ENCODE peak calls at places on chromosomes 7 and 10, in four cellular contexts. M, C, L and X are unnamed samples.

GRCh38 chr7:66781408-66782090 is 41.0 kb downstream of the RABGEF1 start:
- DNase-seq in L (no peak), C (no peak), M (no peak), X (no peak)

GRCh38 chr7:68984331-68984730 is 613.9 kb upstream of the AUTS2 start:
- DNase-seq in L (no peak), C (no peak), M (no peak), X (no peak)

GRCh38 chr7:136293272-136293671 is 316.1 kb upstream of the MTPN start:
- DNase-seq in C (no peak), M (no peak), L (no peak), X (no peak)

GRCh38 chr10:5645944-5646617 is 20.3 kb downstream of the ASB13 start:
- DNase-seq in M (no peak), L (no peak), C (no peak), X (no peak)

GRCh38 chr10:100999742-101000601 is at the start of gene LZTS2:
- DNase-seq in C (peak; percentile 46), L (no peak), M (no peak), X (no peak)

GRCh38 chr10:635088-635861 is 54.2 kb downstream of the DIP2C start:
- DNase-seq in C (no peak), L (no peak), M (no peak), X (peak; percentile 40)

GRCh38 chr10:103890688-103891087 is 27.3 kb downstream of the STN1 start:
- DNase-seq in C (no peak), L (no peak), M (no peak), X (no peak)

GRCh38 chr7:101913876-101914275 is 96.5 kb downstream of the CUX1 start:
- DNase-seq in M (no peak), C (no peak), L (no peak), X (no peak)

GRCh38 chr7:151334628-151335027 is 7.0 kb upstream of the NUB1 start:
- DNase-seq in C (no peak), M (no peak), L (no peak), X (no peak)

GRCh38 chr10:12333382-12334185 is 15.8 kb upstream of the CAMK1D start:
- DNase-seq in C (no peak), L (no peak), M (peak; percentile 87), X (peak; percentile 58)

GRCh38 chr10:100509241-100509640 is 10.4 kb downstream of the SEC31B start:
- DNase-seq in L (no peak), C (no peak), M (no peak), X (no peak)

GRCh38 chr7:158999496-158999895 is 143.1 kb downstream of the DYNC2I1 start:
- DNase-seq in M (no peak), L (no peak), C (no peak), X (no peak)

GRCh38 chr10:61897671-61898434 is 3.6 kb upstream of the ARID5B start:
- DNase-seq in C (no peak), L (no peak), M (no peak), X (peak; percentile 58)

GRCh38 chr10:33421789-33422188 is 87.3 kb upstream of the NRP1 start:
- DNase-seq in M (peak; percentile 39), L (no peak), C (no peak), X (no peak)

GRCh38 chr7:148334959-148335577 is 255.5 kb upstream of the C7orf33 start:
- DNase-seq in C (no peak), L (no peak), M (no peak), X (no peak)